ENCODE peak calls at places on chromosomes 6 and 20, in six cellular contexts. One of them, this sample, is unnamed.
A peak's percentile ranks its signal among the peaks of the same experiment; 100 is the strongest.

GRCh38 chr6:154930490-154930889 is 64.6 kb upstream of the TIAM2 start:
- DNase-seq in upper lobe of right lung: no peak
- DNase-seq in adrenal gland: peak; percentile 6
- DNase-seq in AG04450: no peak
- DNase-seq in fibroblast of lung: no peak
- DNase-seq in H1: no peak
- DNase-seq in this sample: no peak

GRCh38 chr20:3735768-3736167 is 3.3 kb downstream of the HSPA12B start:
- DNase-seq in upper lobe of right lung: no peak
- DNase-seq in adrenal gland: no peak
- DNase-seq in AG04450: no peak
- DNase-seq in fibroblast of lung: no peak
- DNase-seq in H1: no peak
- DNase-seq in this sample: no peak

GRCh38 chr20:56766528-56766927 is 137.4 kb downstream of the TFAP2C start:
- DNase-seq in upper lobe of right lung: no peak
- DNase-seq in adrenal gland: no peak
- DNase-seq in AG04450: no peak
- DNase-seq in fibroblast of lung: no peak
- DNase-seq in H1: no peak
- DNase-seq in this sample: no peak

GRCh38 chr6:22954749-22955385 is 385.5 kb downstream of the HDGFL1 start:
- DNase-seq in upper lobe of right lung: no peak
- DNase-seq in adrenal gland: no peak
- DNase-seq in AG04450: no peak
- DNase-seq in fibroblast of lung: peak; percentile 49
- DNase-seq in H1: no peak
- DNase-seq in this sample: no peak

GRCh38 chr6:11304946-11305345 is 72.5 kb upstream of the NEDD9 start:
- DNase-seq in upper lobe of right lung: no peak
- DNase-seq in adrenal gland: no peak
- DNase-seq in AG04450: no peak
- DNase-seq in fibroblast of lung: no peak
- DNase-seq in H1: no peak
- DNase-seq in this sample: no peak

GRCh38 chr20:53763707-53764415 is 170.2 kb upstream of the ZNF217 start:
- DNase-seq in upper lobe of right lung: no peak
- DNase-seq in adrenal gland: no peak
- DNase-seq in AG04450: no peak
- DNase-seq in fibroblast of lung: peak; percentile 52
- DNase-seq in H1: peak; percentile 36
- DNase-seq in this sample: peak; percentile 67

GRCh38 chr20:24971702-24972101 is 20.8 kb downstream of the APMAP start:
- DNase-seq in upper lobe of right lung: no peak
- DNase-seq in adrenal gland: no peak
- DNase-seq in AG04450: no peak
- DNase-seq in fibroblast of lung: no peak
- DNase-seq in H1: no peak
- DNase-seq in this sample: no peak

GRCh38 chr20:31845300-31845863 is at the start of gene FOXS1:
- DNase-seq in upper lobe of right lung: no peak
- DNase-seq in adrenal gland: no peak
- DNase-seq in AG04450: no peak
- DNase-seq in fibroblast of lung: no peak
- DNase-seq in H1: no peak
- DNase-seq in this sample: no peak

GRCh38 chr20:47761478-47762047 is 23.7 kb downstream of the SULF2 start:
- DNase-seq in upper lobe of right lung: no peak
- DNase-seq in adrenal gland: no peak
- DNase-seq in AG04450: no peak
- DNase-seq in fibroblast of lung: no peak
- DNase-seq in H1: no peak
- DNase-seq in this sample: no peak

GRCh38 chr20:4813839-4814695 is 92.4 kb downstream of the PRND start:
- DNase-seq in upper lobe of right lung: no peak
- DNase-seq in adrenal gland: no peak
- DNase-seq in AG04450: no peak
- DNase-seq in fibroblast of lung: no peak
- DNase-seq in H1: no peak
- DNase-seq in this sample: no peak

GRCh38 chr20:3101737-3102574 is 17.4 kb upstream of the AVP start:
- DNase-seq in upper lobe of right lung: no peak
- DNase-seq in adrenal gland: no peak
- DNase-seq in AG04450: no peak
- DNase-seq in fibroblast of lung: no peak
- DNase-seq in H1: no peak
- DNase-seq in this sample: no peak

GRCh38 chr6:7615611-7616383 is 25.8 kb downstream of the SNRNP48 start:
- DNase-seq in upper lobe of right lung: no peak
- DNase-seq in adrenal gland: peak; percentile 61
- DNase-seq in AG04450: no peak
- DNase-seq in fibroblast of lung: peak; percentile 69
- DNase-seq in H1: no peak
- DNase-seq in this sample: peak; percentile 38

GRCh38 chr6:158311193-158311592 is 1.1 kb upstream of the TULP4 start:
- DNase-seq in upper lobe of right lung: no peak
- DNase-seq in adrenal gland: no peak
- DNase-seq in AG04450: no peak
- DNase-seq in fibroblast of lung: no peak
- DNase-seq in H1: no peak
- DNase-seq in this sample: no peak

GRCh38 chr20:50331469-50332251 is 141.0 kb downstream of the CEBPB start:
- DNase-seq in upper lobe of right lung: no peak
- DNase-seq in adrenal gland: peak; percentile 24
- DNase-seq in AG04450: no peak
- DNase-seq in fibroblast of lung: no peak
- DNase-seq in H1: no peak
- DNase-seq in this sample: peak; percentile 77

GRCh38 chr6:130167655-130168054 is 55.1 kb downstream of the SAMD3 start:
- DNase-seq in upper lobe of right lung: no peak
- DNase-seq in adrenal gland: no peak
- DNase-seq in AG04450: peak; percentile 67
- DNase-seq in fibroblast of lung: peak; percentile 93
- DNase-seq in H1: no peak
- DNase-seq in this sample: no peak

GRCh38 chr6:169832247-169832948 is 81.0 kb downstream of the ERMARD start:
- DNase-seq in upper lobe of right lung: peak; percentile 28
- DNase-seq in adrenal gland: peak; percentile 16
- DNase-seq in AG04450: no peak
- DNase-seq in fibroblast of lung: no peak
- DNase-seq in H1: no peak
- DNase-seq in this sample: peak; percentile 44

GRCh38 chr20:40741507-40742106 is 52.6 kb upstream of the MAFB start:
- DNase-seq in upper lobe of right lung: no peak
- DNase-seq in adrenal gland: peak; percentile 74
- DNase-seq in AG04450: no peak
- DNase-seq in fibroblast of lung: peak; percentile 55
- DNase-seq in H1: peak; percentile 34
- DNase-seq in this sample: peak; percentile 67

GRCh38 chr6:135540207-135540877 is 42.8 kb upstream of the AHI1 start:
- DNase-seq in upper lobe of right lung: no peak
- DNase-seq in adrenal gland: no peak
- DNase-seq in AG04450: no peak
- DNase-seq in fibroblast of lung: peak; percentile 68
- DNase-seq in H1: no peak
- DNase-seq in this sample: no peak

DNA sequence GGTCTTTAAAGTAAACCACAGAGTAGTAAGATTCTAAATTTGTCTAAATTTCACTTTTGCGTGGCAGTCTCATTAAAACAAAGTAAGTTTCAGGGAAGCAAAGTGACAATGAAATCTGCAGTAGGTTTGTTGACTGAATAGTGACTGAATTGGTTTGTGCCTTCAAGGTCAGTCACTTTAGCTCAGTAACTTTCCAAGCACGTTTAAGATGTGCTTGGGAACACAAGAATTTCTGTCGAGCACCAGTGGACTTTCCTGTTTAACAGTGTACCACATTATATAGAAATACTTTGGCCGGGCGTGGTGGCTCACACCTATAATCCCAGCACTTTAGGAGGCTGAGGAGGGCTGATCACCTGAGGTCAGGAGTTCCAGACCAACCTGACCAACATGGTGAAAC is 1.7 kb upstream of the CD24 start:
- DNase-seq in upper lobe of right lung: no peak
- DNase-seq in adrenal gland: no peak
- DNase-seq in AG04450: no peak
- DNase-seq in fibroblast of lung: no peak
- DNase-seq in H1: no peak
- DNase-seq in this sample: no peak
- H3K4me3 ChIP-seq in upper lobe of right lung: no peak overlapping the region
- H3K4me3 ChIP-seq in adrenal gland: no peak overlapping the region
- H3K4me3 ChIP-seq in AG04450: no peak overlapping the region
- H3K4me3 ChIP-seq in fibroblast of lung: no peak overlapping the region
- H3K4me3 ChIP-seq in H1: peak overlapping the region; percentile 87
- H3K4me3 ChIP-seq in this sample: no peak overlapping the region

GRCh38 chr6:140538926-140539325 is 1164.5 kb upstream of the CITED2 start:
- DNase-seq in upper lobe of right lung: no peak
- DNase-seq in adrenal gland: no peak
- DNase-seq in AG04450: no peak
- DNase-seq in fibroblast of lung: no peak
- DNase-seq in H1: no peak
- DNase-seq in this sample: no peak

GRCh38 chr6:140542858-140543257 is 1168.4 kb upstream of the CITED2 start:
- DNase-seq in upper lobe of right lung: no peak
- DNase-seq in adrenal gland: no peak
- DNase-seq in AG04450: no peak
- DNase-seq in fibroblast of lung: no peak
- DNase-seq in H1: no peak
- DNase-seq in this sample: no peak

GRCh38 chr6:140544431-140544830 is 1170.0 kb upstream of the CITED2 start:
- DNase-seq in upper lobe of right lung: no peak
- DNase-seq in adrenal gland: no peak
- DNase-seq in AG04450: no peak
- DNase-seq in fibroblast of lung: no peak
- DNase-seq in H1: no peak
- DNase-seq in this sample: no peak

GRCh38 chr6:140540743-140541142 is 1166.3 kb upstream of the CITED2 start:
- DNase-seq in upper lobe of right lung: no peak
- DNase-seq in adrenal gland: no peak
- DNase-seq in AG04450: no peak
- DNase-seq in fibroblast of lung: no peak
- DNase-seq in H1: no peak
- DNase-seq in this sample: no peak

DNA sequence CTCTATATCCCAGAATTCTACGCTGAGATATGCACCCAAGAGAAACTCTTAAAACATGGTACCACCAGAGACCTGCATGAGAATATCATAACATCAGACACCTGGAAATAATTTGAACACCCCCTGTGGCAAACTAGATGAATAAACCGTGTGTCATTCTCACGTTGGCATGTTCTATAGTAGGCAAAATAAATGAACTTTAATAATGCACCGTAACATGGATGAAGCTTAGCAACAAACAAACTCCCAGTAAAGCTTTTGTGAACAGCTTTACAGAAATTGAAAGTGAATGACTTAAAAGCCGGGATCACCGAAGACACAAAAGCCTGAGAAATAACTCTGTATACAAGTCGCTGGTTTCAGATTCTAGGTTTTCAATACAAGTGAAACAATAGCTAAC is 1166.8 kb upstream of the CITED2 start:
- DNase-seq in upper lobe of right lung: no peak
- DNase-seq in adrenal gland: no peak
- DNase-seq in AG04450: no peak
- DNase-seq in fibroblast of lung: no peak
- DNase-seq in H1: no peak
- DNase-seq in this sample: no peak
- H3K9me3 ChIP-seq in upper lobe of right lung: no peaks in the 10 kb centered on the region
- H3K9me3 ChIP-seq in adrenal gland: no peaks in the 10 kb centered on the region
- H3K9me3 ChIP-seq in AG04450: no peaks in the 10 kb centered on the region
- H3K9me3 ChIP-seq in fibroblast of lung: no peaks in the 10 kb centered on the region
- H3K9me3 ChIP-seq in H1: no peaks in the 10 kb centered on the region
- H3K9me3 ChIP-seq in this sample: no peaks in the 10 kb centered on the region

GRCh38 chr6:17455919-17456318 is 62.5 kb downstream of the CAP2 start:
- DNase-seq in upper lobe of right lung: no peak
- DNase-seq in adrenal gland: no peak
- DNase-seq in AG04450: no peak
- DNase-seq in fibroblast of lung: no peak
- DNase-seq in H1: no peak
- DNase-seq in this sample: no peak

GRCh38 chr6:17457405-17457804 is 64.0 kb downstream of the CAP2 start:
- DNase-seq in upper lobe of right lung: no peak
- DNase-seq in adrenal gland: no peak
- DNase-seq in AG04450: no peak
- DNase-seq in fibroblast of lung: no peak
- DNase-seq in H1: no peak
- DNase-seq in this sample: no peak

GRCh38 chr6:17456711-17457110 is 63.3 kb downstream of the CAP2 start:
- DNase-seq in upper lobe of right lung: no peak
- DNase-seq in adrenal gland: no peak
- DNase-seq in AG04450: no peak
- DNase-seq in fibroblast of lung: no peak
- DNase-seq in H1: no peak
- DNase-seq in this sample: no peak

GRCh38 chr6:17458971-17459370 is 65.6 kb downstream of the CAP2 start:
- DNase-seq in upper lobe of right lung: no peak
- DNase-seq in adrenal gland: no peak
- DNase-seq in AG04450: no peak
- DNase-seq in fibroblast of lung: no peak
- DNase-seq in H1: no peak
- DNase-seq in this sample: no peak

GRCh38 chr6:17457956-17458355 is 64.6 kb downstream of the CAP2 start:
- DNase-seq in upper lobe of right lung: no peak
- DNase-seq in adrenal gland: no peak
- DNase-seq in AG04450: no peak
- DNase-seq in fibroblast of lung: no peak
- DNase-seq in H1: no peak
- DNase-seq in this sample: no peak
- H3K4me3 ChIP-seq in upper lobe of right lung: no peak overlapping the region
- H3K4me3 ChIP-seq in adrenal gland: no peak overlapping the region
- H3K4me3 ChIP-seq in AG04450: no peak overlapping the region
- H3K4me3 ChIP-seq in fibroblast of lung: no peak overlapping the region
- H3K4me3 ChIP-seq in H1: no peak overlapping the region
- H3K4me3 ChIP-seq in this sample: no peak overlapping the region

DNA sequence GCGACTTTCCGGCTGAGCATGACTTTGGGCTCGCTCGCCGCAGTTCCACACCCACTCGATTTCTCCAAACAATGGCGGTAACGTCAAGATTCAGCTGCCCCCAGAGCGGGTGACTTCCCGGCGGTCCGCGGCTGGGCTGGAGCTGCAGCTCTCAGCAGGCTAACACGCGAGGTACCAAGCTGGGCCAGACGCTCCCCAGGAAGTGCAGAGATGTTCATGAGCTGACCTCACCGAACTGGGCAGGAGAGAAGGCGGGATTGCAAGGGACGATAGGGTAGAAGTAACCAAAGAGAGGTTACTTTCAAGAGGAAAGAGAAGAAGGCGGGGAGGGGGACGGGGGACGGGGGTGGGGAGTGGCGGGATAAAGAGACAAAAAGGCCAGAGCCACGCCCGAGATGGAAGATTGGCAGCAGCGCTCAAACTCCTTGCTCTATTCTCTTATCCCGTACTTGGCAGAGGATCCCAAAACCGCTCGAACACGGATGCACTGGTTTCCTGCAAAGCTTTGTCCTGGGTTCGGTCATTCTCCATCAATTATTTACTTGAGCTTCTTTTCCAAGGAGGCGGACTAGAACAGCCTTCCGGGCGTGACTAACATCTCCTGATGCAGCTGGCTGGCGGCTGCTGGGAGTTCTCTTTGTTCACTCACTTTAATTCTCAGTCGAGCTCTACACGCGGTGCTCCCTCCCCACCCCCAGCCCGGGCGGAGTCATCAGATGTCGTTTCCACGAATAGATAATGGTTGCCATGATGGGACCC is at the start of gene MTCL3:
- DNase-seq in upper lobe of right lung: peak; percentile 66
- DNase-seq in adrenal gland: peak; percentile 24
- DNase-seq in AG04450: no peak
- DNase-seq in fibroblast of lung: peak; percentile 68
- DNase-seq in H1: peak; percentile 43
- DNase-seq in this sample: no peak
- H3K9me3 ChIP-seq in upper lobe of right lung: no peaks in the 10 kb centered on the region
- H3K9me3 ChIP-seq in adrenal gland: no peaks in the 10 kb centered on the region
- H3K9me3 ChIP-seq in AG04450: no peaks in the 10 kb centered on the region
- H3K9me3 ChIP-seq in fibroblast of lung: no peaks in the 10 kb centered on the region
- H3K9me3 ChIP-seq in H1: no peaks in the 10 kb centered on the region
- H3K9me3 ChIP-seq in this sample: no peaks in the 10 kb centered on the region